ENCODE peak calls at places on chromosomes 7 and 10, in seven cellular contexts. I is cardiac muscle cell, F is mucosa of descending colon, K is PC-3, J is uterus, A is heart right ventricle, T is neural progenitor cell. O is an unnamed sample.

GRCh38 chr7:4882169-4882741 is 1.3 kb downstream of the RADIL start:
- DNase-seq in T (peak), K (peak), I (peak), F (no peak), J (peak), A (peak), O (no peak)

GRCh38 chr7:94049615-94050014 is 45.5 kb upstream of the BET1 start:
- DNase-seq in F (no peak), K (no peak), A (no peak), T (no peak), J (no peak), I (no peak), O (no peak)

GRCh38 chr10:122559228-122559627 is 1.3 kb upstream of the DMBT1 start:
- DNase-seq in T (no peak), F (no peak), K (peak), A (no peak), I (no peak), J (no peak), O (no peak)

GRCh38 chr10:86601956-86602592 is 52.3 kb upstream of the OPN4 start:
- DNase-seq in T (no peak), F (no peak), A (no peak), K (no peak), J (no peak), I (no peak), O (no peak)

GRCh38 chr7:18846765-18847215 is 270.6 kb downstream of the TWIST1 start:
- DNase-seq in A (no peak), I (no peak), K (no peak), T (no peak), F (no peak), J (no peak), O (no peak)

GRCh38 chr10:69004821-69005220 is 16.2 kb downstream of the KIFBP start:
- DNase-seq in F (no peak), K (peak), A (no peak), J (no peak), T (peak), I (no peak), O (no peak)

GRCh38 chr10:77230194-77230593 is 407.4 kb downstream of the KCNMA1 start:
- DNase-seq in J (no peak), T (no peak), I (no peak), A (no peak), K (peak), F (no peak), O (peak)

GRCh38 chr7:27176962-27177794 is 3.1 kb upstream of the HOXA10 start:
- DNase-seq in F (peak), A (no peak), T (no peak), I (no peak), J (peak), K (no peak), O (no peak)

GRCh38 chr10:71128311-71129010 is 83.9 kb upstream of the UNC5B start:
- DNase-seq in F (no peak), J (no peak), I (no peak), T (no peak), K (no peak), A (peak), O (no peak)

GRCh38 chr10:2885956-2886296 is 181.4 kb upstream of the PFKP start:
- DNase-seq in K (no peak), I (no peak), J (no peak), F (no peak), T (no peak), A (no peak), O (no peak)

GRCh38 chr10:79070611-79071534 is 2.1 kb downstream of the ZMIZ1 start:
- DNase-seq in I (peak), T (peak), F (peak), J (peak), A (peak), K (peak), O (no peak)

GRCh38 chr7:142188846-142189245 is 69.0 kb downstream of the PRSS58 start:
- DNase-seq in J (no peak), A (no peak), T (no peak), K (peak), I (no peak), F (no peak), O (no peak)
- TF ChIP-seq CTCF in J (no peak), A (peak), T (peak), K (peak), I (no peak), F (no peak), O (no peak)

GRCh38 chr10:32049113-32049512 is 7.1 kb downstream of the KIF5B start:
- DNase-seq in F (no peak), I (no peak), K (no peak), T (no peak), A (no peak), J (no peak), O (no peak)

GRCh38 chr10:32055478-32056135 is 618 bp downstream of the KIF5B start:
- DNase-seq in F (peak), K (peak), T (peak), J (peak), A (peak), I (peak), O (no peak)

GRCh38 chr10:32054087-32054486 is 2.1 kb downstream of the KIF5B start:
- DNase-seq in T (peak), I (no peak), K (peak), J (no peak), F (no peak), A (no peak), O (peak)

GRCh38 chr10:32048282-32048681 is 7.9 kb downstream of the KIF5B start:
- DNase-seq in T (no peak), F (no peak), A (no peak), I (no peak), K (no peak), J (no peak), O (no peak)

GRCh38 chr10:32050145-32050544 is 6.1 kb downstream of the KIF5B start:
- DNase-seq in K (no peak), F (no peak), I (no peak), A (no peak), J (no peak), T (no peak), O (no peak)
- H3K4me3 ChIP-seq in K (no peak), F (no peak), I (no peak), A (no peak), J (no peak), T (no peak), O (no peak)

GRCh38 chr7:2068693-2069471 is 163.9 kb downstream of the MAD1L1 start:
- DNase-seq in J (no peak), F (no peak), T (no peak), I (no peak), K (no peak), A (no peak), O (no peak)
- TF ChIP-seq CTCF in J (no peak), F (no peak), T (no peak), I (no peak), K (no peak), A (no peak), O (no peak)

GRCh38 chr7:44748948-44749731 is 493 bp downstream of the ZMIZ2 start:
- DNase-seq in K (no peak), I (peak), A (no peak), J (no peak), F (no peak), T (peak), O (no peak)

GRCh38 chr7:44748042-44748947 is at the start of gene ZMIZ2:
- DNase-seq in K (peak), F (peak), T (peak), J (peak), I (peak), A (peak), O (no peak)

GRCh38 chr7:44750921-44751571 is 2.4 kb downstream of the ZMIZ2 start:
- DNase-seq in T (no peak), A (no peak), J (no peak), K (no peak), F (no peak), I (peak), O (no peak)

GRCh38 chr7:44749992-44750391 is 1.3 kb downstream of the ZMIZ2 start:
- DNase-seq in J (no peak), I (no peak), A (no peak), T (no peak), K (no peak), F (no peak), O (no peak)

DNA sequence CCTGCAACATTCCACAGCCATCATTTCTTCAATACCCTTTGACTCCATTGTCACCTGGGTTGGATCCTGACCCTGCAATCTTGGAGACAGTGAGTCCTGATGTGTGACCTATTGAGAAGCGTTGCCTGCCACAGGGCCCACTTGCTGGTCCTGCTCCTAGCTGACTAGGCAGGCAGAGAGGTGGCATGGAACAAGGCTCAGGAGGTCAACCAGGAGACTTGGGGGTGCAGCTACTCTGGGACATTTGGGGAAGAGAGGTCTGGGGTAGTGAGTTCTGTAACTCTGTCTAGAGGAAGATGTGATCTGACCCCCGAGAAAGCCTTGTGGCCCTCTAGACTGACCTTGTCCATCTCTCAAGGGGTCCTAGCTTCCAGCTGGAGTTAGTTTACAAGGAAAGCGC is 1.8 kb downstream of the ZMIZ2 start:
- DNase-seq in I (no peak), A (no peak), J (no peak), T (no peak), K (no peak), F (no peak), O (no peak)
- H3K4me3 ChIP-seq in I (no peak), A (no peak), J (no peak), T (no peak), K (peak), F (no peak), O (peak)

DNA sequence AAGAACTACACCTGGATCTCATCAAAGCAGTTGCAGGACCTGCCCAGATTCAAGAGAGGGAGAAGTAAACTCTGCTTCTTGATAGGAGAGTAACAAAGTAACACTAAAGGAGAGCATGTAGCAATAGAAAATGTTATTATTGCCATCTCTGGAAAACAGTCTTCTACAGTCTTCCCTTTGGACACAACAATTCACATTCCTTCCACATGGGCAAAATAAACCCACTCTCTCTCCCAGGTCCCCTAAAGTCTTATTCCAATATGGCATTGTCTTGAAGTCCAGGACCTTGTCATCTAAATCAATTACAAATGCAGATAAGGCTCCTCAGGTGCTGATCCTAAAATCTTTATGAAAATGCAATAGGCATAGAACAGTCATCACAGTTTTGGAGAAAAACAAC is 10.3 kb upstream of the WNT2 start:
- DNase-seq in K (no peak), A (no peak), F (no peak), J (no peak), I (no peak), T (no peak), O (no peak)
- TF ChIP-seq CTCF in K (no peak), A (no peak), F (no peak), J (no peak), I (peak), T (peak), O (no peak)

DNA sequence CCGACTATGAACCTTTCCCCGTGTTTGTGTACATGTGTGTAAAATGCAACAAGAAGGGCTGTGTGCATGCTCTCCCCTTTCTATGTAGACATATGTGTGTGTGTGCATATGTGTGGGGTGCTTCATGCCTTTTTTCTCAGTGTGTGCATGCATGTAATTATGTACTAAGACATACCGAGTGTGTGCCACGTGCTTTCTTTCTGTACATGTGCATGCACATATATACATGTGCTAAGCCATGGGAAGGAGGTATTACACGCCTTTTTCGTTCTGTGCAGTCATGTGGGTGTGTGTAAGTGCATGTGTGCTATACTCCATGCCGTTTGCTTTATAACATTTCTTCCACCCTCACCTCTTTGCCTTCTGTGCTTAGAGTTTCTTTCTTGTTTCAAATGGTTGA is 544.3 kb downstream of the TNS3 start:
- DNase-seq in K (no peak), T (no peak), I (no peak), A (no peak), J (no peak), F (no peak), O (no peak)
- H3K4me3 ChIP-seq in K (no peak), T (no peak), I (no peak), A (no peak), J (no peak), F (no peak), O (no peak)

GRCh38 chr10:130045091-130045652 is 65.5 kb downstream of the C10orf143 start:
- DNase-seq in A (no peak), J (no peak), K (peak), T (peak), F (no peak), I (peak), O (no peak)
- TF ChIP-seq CTCF in A (no peak), J (no peak), K (peak), T (peak), F (no peak), I (peak), O (peak)

GRCh38 chr10:117552759-117553158 is 10.2 kb downstream of the EMX2 start:
- DNase-seq in F (no peak), I (no peak), T (no peak), K (no peak), A (no peak), J (no peak), O (no peak)
- H3K4me3 ChIP-seq in F (no peak), I (no peak), T (peak), K (no peak), A (no peak), J (peak), O (no peak)

GRCh38 chr10:94677691-94678090 is 5.8 kb upstream of the CYP2C18 start:
- DNase-seq in I (peak), T (peak), J (no peak), A (no peak), F (no peak), K (peak), O (no peak)
- TF ChIP-seq CTCF in I (no peak), T (peak), J (no peak), A (no peak), F (peak), K (peak), O (no peak)

DNA sequence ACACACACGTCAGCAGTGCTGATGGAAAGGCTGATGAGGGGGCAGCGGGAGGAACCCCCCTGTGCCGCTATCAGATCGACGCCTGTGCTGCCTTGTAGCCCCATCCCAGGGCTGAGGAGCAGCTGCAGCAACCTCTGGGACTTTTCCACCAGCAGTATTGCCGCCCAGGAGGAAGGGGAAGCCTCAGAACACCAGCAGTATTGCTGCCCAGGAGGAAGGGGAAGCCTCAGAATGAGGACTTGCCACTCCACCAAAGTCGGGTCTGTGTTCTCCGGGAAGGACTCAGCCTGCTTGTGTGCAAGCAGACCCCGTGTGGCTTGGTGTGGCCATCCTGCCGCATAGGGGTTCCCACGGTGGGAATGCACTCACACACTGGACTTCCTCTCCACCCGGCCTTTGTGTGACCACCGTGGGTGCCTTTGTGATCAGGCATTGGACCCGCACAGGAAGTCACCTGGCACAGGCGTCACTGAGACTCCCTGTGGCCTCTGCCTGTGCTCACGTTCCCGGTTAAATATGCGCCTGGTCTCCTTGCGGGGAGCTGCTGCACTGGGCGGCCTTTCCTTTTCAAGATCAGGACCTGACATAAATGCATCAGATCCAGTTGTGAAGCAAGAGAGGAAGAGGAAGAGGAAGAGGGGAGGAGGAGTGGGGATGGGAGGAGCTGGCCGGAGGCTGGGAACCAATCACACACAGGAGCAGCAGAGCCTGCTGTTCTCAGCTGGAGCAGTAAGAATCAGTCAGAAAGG is 248.5 kb downstream of the DNAJB6 start:
- DNase-seq in K (no peak), I (no peak), A (peak), J (no peak), T (peak), F (no peak), O (no peak)
- H3K4me3 ChIP-seq in K (no peak), I (no peak), A (no peak), J (no peak), T (no peak), F (no peak), O (no peak)

O was measured in AG04449.